ENCODE peak calls at places on chromosome 19, in ten cellular contexts. J is aorta; U is T47D; T is activated CD4-positive, alpha-beta T cell treated with anti-CD3 and anti-CD28 coated beads, Interleukin-2, amount 50 U/mL, for 1 hour; I is GM12892; K is Daoy; W is NCI-H748 treated with DMSO at 0.1 percent for 48 hours; G is GM13976; Q is tibial nerve; P is HFF-Myc. V is an unnamed sample.

GRCh38 chr19:51514866-51515481 is 13.4 kb upstream of the SIGLEC12 start:
- DNase-seq in P (peak; percentile 37), Q (no peak), U (peak; percentile 14), J (no peak), I (no peak), K (peak; percentile 29), W (peak; percentile 28), T (no peak), G (peak; percentile 69), V (peak; percentile 29)

GRCh38 chr19:6064016-6064702 is 46.1 kb downstream of the RFX2 start:
- DNase-seq in G (no peak), U (no peak), K (peak; percentile 44), Q (no peak), J (no peak), P (no peak), I (no peak), W (no peak), T (no peak), V (no peak)

GRCh38 chr19:14517840-14518505 is at the start of gene DNAJB1:
- DNase-seq in T (peak; percentile 37), J (peak; percentile 94), U (peak; percentile 77), Q (peak; percentile 57), K (peak; percentile 84), G (peak; percentile 94), P (no peak), I (peak; percentile 95), W (no peak), V (no peak)

GRCh38 chr19:10836478-10837325 is 690 bp upstream of the TMED1 start:
- DNase-seq in U (no peak), Q (no peak), T (peak; percentile 75), W (peak; percentile 76), K (no peak), P (peak; percentile 73), J (peak; percentile 94), I (peak; percentile 78), G (peak; percentile 90), V (peak; percentile 91)

GRCh38 chr19:50464348-50464747 is 12.0 kb upstream of the EMC10 start:
- DNase-seq in Q (no peak), I (no peak), J (no peak), P (no peak), U (no peak), T (no peak), G (no peak), K (no peak), W (no peak), V (no peak)

GRCh38 chr19:41327499-41328156 is 17.7 kb downstream of the CCDC97 start:
- DNase-seq in K (peak; percentile 95), G (peak; percentile 89), U (no peak), P (no peak), I (peak; percentile 90), J (peak; percentile 86), Q (no peak), W (no peak), T (peak; percentile 84), V (no peak)

GRCh38 chr19:35204799-35205732 is 23.5 kb downstream of the FAM187B start:
- DNase-seq in T (no peak), P (no peak), I (no peak), Q (peak; percentile 28), J (no peak), G (peak; percentile 68), U (no peak), K (no peak), W (no peak), V (no peak)

GRCh38 chr19:2962018-2962670 is 15.2 kb upstream of the TLE6 start:
- DNase-seq in P (peak; percentile 71), G (peak; percentile 82), Q (peak; percentile 95), T (peak; percentile 32), K (peak; percentile 63), U (peak; percentile 46), J (no peak), W (peak; percentile 53), I (peak; percentile 55), V (peak; percentile 61)

GRCh38 chr19:33673258-33673875 is 51.6 kb downstream of the CHST8 start:
- DNase-seq in W (no peak), Q (no peak), P (no peak), K (no peak), I (no peak), U (no peak), G (no peak), T (no peak), J (peak; percentile 45), V (no peak)

GRCh38 chr19:1672038-1672768 is 19.8 kb upstream of the TCF3 start:
- DNase-seq in U (peak; percentile 45), T (peak; percentile 54), G (peak; percentile 83), Q (no peak), W (no peak), P (no peak), I (peak; percentile 72), K (peak; percentile 63), J (peak; percentile 86), V (no peak)

GRCh38 chr19:51146751-51147150 is 4.7 kb downstream of the SIGLEC7 start:
- DNase-seq in I (no peak), P (no peak), K (no peak), G (no peak), Q (no peak), J (no peak), T (no peak), W (no peak), U (no peak), V (no peak)